ENCODE peak calls at places on chromosome 14, in seven cellular contexts. One of them, this sample, is unnamed.

GRCh38 chr14:32190713-32191112 is 11.1 kb upstream of the RNU6-7 start:
- DNase-seq in activated T-helper 1 cell treated with anti-CD3 and anti-CD28 coated beads, Interleukin-2, amount 50 U/mL, for 16 hours: no peak
- DNase-seq in AG04450: no peak
- DNase-seq in NCI-H1694 treated with DMSO at 0.1 percent for 48 hours: no peak
- DNase-seq in AG10803: peak; percentile 39
- DNase-seq in NCI-H226: peak; percentile 45
- DNase-seq in NK-92 treated with Interleukin-12 subunit alpha and Interleukin-12 subunit beta, amount 100 ng/mL, for 24 hours: no peak
- DNase-seq in this sample: no peak

GRCh38 chr14:61365667-61366194 is 44.4 kb downstream of the PRKCH start:
- DNase-seq in activated T-helper 1 cell treated with anti-CD3 and anti-CD28 coated beads, Interleukin-2, amount 50 U/mL, for 16 hours: no peak
- DNase-seq in AG04450: no peak
- DNase-seq in NCI-H1694 treated with DMSO at 0.1 percent for 48 hours: no peak
- DNase-seq in AG10803: no peak
- DNase-seq in NCI-H226: no peak
- DNase-seq in NK-92 treated with Interleukin-12 subunit alpha and Interleukin-12 subunit beta, amount 100 ng/mL, for 24 hours: no peak
- DNase-seq in this sample: no peak

GRCh38 chr14:22977684-22978486 is 4.5 kb downstream of the AJUBA start:
- DNase-seq in activated T-helper 1 cell treated with anti-CD3 and anti-CD28 coated beads, Interleukin-2, amount 50 U/mL, for 16 hours: no peak
- DNase-seq in AG04450: no peak
- DNase-seq in NCI-H1694 treated with DMSO at 0.1 percent for 48 hours: peak; percentile 40
- DNase-seq in AG10803: peak; percentile 90
- DNase-seq in NCI-H226: peak; percentile 98
- DNase-seq in NK-92 treated with Interleukin-12 subunit alpha and Interleukin-12 subunit beta, amount 100 ng/mL, for 24 hours: no peak
- DNase-seq in this sample: peak; percentile 61

GRCh38 chr14:48690349-48690748 is 895.8 kb downstream of the RPS29 start:
- DNase-seq in activated T-helper 1 cell treated with anti-CD3 and anti-CD28 coated beads, Interleukin-2, amount 50 U/mL, for 16 hours: no peak
- DNase-seq in AG04450: no peak
- DNase-seq in NCI-H1694 treated with DMSO at 0.1 percent for 48 hours: no peak
- DNase-seq in AG10803: no peak
- DNase-seq in NCI-H226: no peak
- DNase-seq in NK-92 treated with Interleukin-12 subunit alpha and Interleukin-12 subunit beta, amount 100 ng/mL, for 24 hours: no peak
- DNase-seq in this sample: no peak

GRCh38 chr14:51869426-51870113 is 9.2 kb downstream of the GNG2 start:
- DNase-seq in activated T-helper 1 cell treated with anti-CD3 and anti-CD28 coated beads, Interleukin-2, amount 50 U/mL, for 16 hours: no peak
- DNase-seq in AG04450: no peak
- DNase-seq in NCI-H1694 treated with DMSO at 0.1 percent for 48 hours: no peak
- DNase-seq in AG10803: no peak
- DNase-seq in NCI-H226: no peak
- DNase-seq in NK-92 treated with Interleukin-12 subunit alpha and Interleukin-12 subunit beta, amount 100 ng/mL, for 24 hours: peak; percentile 46
- DNase-seq in this sample: no peak

GRCh38 chr14:77615231-77616132 is 955 bp downstream of the SPTLC2 start:
- DNase-seq in activated T-helper 1 cell treated with anti-CD3 and anti-CD28 coated beads, Interleukin-2, amount 50 U/mL, for 16 hours: no peak
- DNase-seq in AG04450: no peak
- DNase-seq in NCI-H1694 treated with DMSO at 0.1 percent for 48 hours: peak; percentile 32
- DNase-seq in AG10803: no peak
- DNase-seq in NCI-H226: no peak
- DNase-seq in NK-92 treated with Interleukin-12 subunit alpha and Interleukin-12 subunit beta, amount 100 ng/mL, for 24 hours: no peak
- DNase-seq in this sample: no peak

GRCh38 chr14:78586681-78587080 is 416.5 kb downstream of the NRXN3 start:
- DNase-seq in activated T-helper 1 cell treated with anti-CD3 and anti-CD28 coated beads, Interleukin-2, amount 50 U/mL, for 16 hours: no peak
- DNase-seq in AG04450: no peak
- DNase-seq in NCI-H1694 treated with DMSO at 0.1 percent for 48 hours: no peak
- DNase-seq in AG10803: no peak
- DNase-seq in NCI-H226: no peak
- DNase-seq in NK-92 treated with Interleukin-12 subunit alpha and Interleukin-12 subunit beta, amount 100 ng/mL, for 24 hours: no peak
- DNase-seq in this sample: no peak

GRCh38 chr14:104091927-104092771 is 6.6 kb downstream of the ASPG start:
- DNase-seq in activated T-helper 1 cell treated with anti-CD3 and anti-CD28 coated beads, Interleukin-2, amount 50 U/mL, for 16 hours: no peak
- DNase-seq in AG04450: no peak
- DNase-seq in NCI-H1694 treated with DMSO at 0.1 percent for 48 hours: no peak
- DNase-seq in AG10803: no peak
- DNase-seq in NCI-H226: no peak
- DNase-seq in NK-92 treated with Interleukin-12 subunit alpha and Interleukin-12 subunit beta, amount 100 ng/mL, for 24 hours: no peak
- DNase-seq in this sample: no peak

GRCh38 chr14:95015046-95015445 is 142.3 kb downstream of the DICER1 start:
- DNase-seq in activated T-helper 1 cell treated with anti-CD3 and anti-CD28 coated beads, Interleukin-2, amount 50 U/mL, for 16 hours: no peak
- DNase-seq in AG04450: no peak
- DNase-seq in NCI-H1694 treated with DMSO at 0.1 percent for 48 hours: no peak
- DNase-seq in AG10803: no peak
- DNase-seq in NCI-H226: no peak
- DNase-seq in NK-92 treated with Interleukin-12 subunit alpha and Interleukin-12 subunit beta, amount 100 ng/mL, for 24 hours: no peak
- DNase-seq in this sample: no peak

GRCh38 chr14:50541159-50541567 is 8.8 kb upstream of the MAP4K5 start:
- DNase-seq in activated T-helper 1 cell treated with anti-CD3 and anti-CD28 coated beads, Interleukin-2, amount 50 U/mL, for 16 hours: no peak
- DNase-seq in AG04450: no peak
- DNase-seq in NCI-H1694 treated with DMSO at 0.1 percent for 48 hours: no peak
- DNase-seq in AG10803: no peak
- DNase-seq in NCI-H226: no peak
- DNase-seq in NK-92 treated with Interleukin-12 subunit alpha and Interleukin-12 subunit beta, amount 100 ng/mL, for 24 hours: no peak
- DNase-seq in this sample: no peak